ENCODE peak calls at places on chromosomes 16 and 17, in seven cellular contexts. One of them, this sample, is unnamed.

GRCh38 chr17:67248291-67248690 is 3.3 kb upstream of the HELZ start:
- DNase-seq in ovary: no peak
- DNase-seq in H9: no peak
- DNase-seq in cardiac muscle cell: no peak
- DNase-seq in keratinocyte: no peak
- DNase-seq in astrocyte of the cerebellum: no peak
- DNase-seq in lower leg skin: no peak
- DNase-seq in this sample: no peak

GRCh38 chr17:83083368-83084201 is 4.2 kb downstream of the METRNL start:
- DNase-seq in ovary: peak
- DNase-seq in H9: peak
- DNase-seq in cardiac muscle cell: peak
- DNase-seq in keratinocyte: peak
- DNase-seq in astrocyte of the cerebellum: peak
- DNase-seq in lower leg skin: peak
- DNase-seq in this sample: peak

GRCh38 chr16:8720080-8720966 is 45.9 kb downstream of the ABAT start:
- DNase-seq in ovary: no peak
- DNase-seq in H9: peak
- DNase-seq in cardiac muscle cell: no peak
- DNase-seq in keratinocyte: no peak
- DNase-seq in astrocyte of the cerebellum: no peak
- DNase-seq in lower leg skin: no peak
- DNase-seq in this sample: no peak

GRCh38 chr16:21260870-21261791 is 17.0 kb downstream of the CRYM start:
- DNase-seq in ovary: no peak
- DNase-seq in H9: no peak
- DNase-seq in cardiac muscle cell: peak
- DNase-seq in keratinocyte: peak
- DNase-seq in astrocyte of the cerebellum: no peak
- DNase-seq in lower leg skin: no peak
- DNase-seq in this sample: peak

GRCh38 chr17:6374761-6375312 is 60.1 kb downstream of the AIPL1 start:
- DNase-seq in ovary: no peak
- DNase-seq in H9: peak
- DNase-seq in cardiac muscle cell: peak
- DNase-seq in keratinocyte: no peak
- DNase-seq in astrocyte of the cerebellum: no peak
- DNase-seq in lower leg skin: peak
- DNase-seq in this sample: no peak

GRCh38 chr16:72876221-72876620 is 171.7 kb downstream of the ZFHX3 start:
- DNase-seq in ovary: no peak
- DNase-seq in H9: no peak
- DNase-seq in cardiac muscle cell: peak
- DNase-seq in keratinocyte: no peak
- DNase-seq in astrocyte of the cerebellum: peak
- DNase-seq in lower leg skin: peak
- DNase-seq in this sample: no peak

GRCh38 chr17:49277638-49278037 is 47.1 kb upstream of the PHOSPHO1 start:
- DNase-seq in ovary: peak
- DNase-seq in H9: peak
- DNase-seq in cardiac muscle cell: peak
- DNase-seq in keratinocyte: no peak
- DNase-seq in astrocyte of the cerebellum: no peak
- DNase-seq in lower leg skin: peak
- DNase-seq in this sample: no peak

GRCh38 chr17:63425478-63425877 is 20.6 kb downstream of the CYB561 start:
- DNase-seq in ovary: peak
- DNase-seq in H9: peak
- DNase-seq in cardiac muscle cell: peak
- DNase-seq in keratinocyte: no peak
- DNase-seq in astrocyte of the cerebellum: peak
- DNase-seq in lower leg skin: peak
- DNase-seq in this sample: peak

GRCh38 chr16:35750701-35751104 is 2291.3 kb downstream of the TP53TG3F start:
- DNase-seq in ovary: no peak
- DNase-seq in H9: no peak
- DNase-seq in cardiac muscle cell: no peak
- DNase-seq in keratinocyte: no peak
- DNase-seq in astrocyte of the cerebellum: no peak
- DNase-seq in lower leg skin: peak
- DNase-seq in this sample: no peak

GRCh38 chr17:40550608-40551007 is 14.7 kb downstream of the CCR7 start:
- DNase-seq in ovary: peak
- DNase-seq in H9: no peak
- DNase-seq in cardiac muscle cell: peak
- DNase-seq in keratinocyte: no peak
- DNase-seq in astrocyte of the cerebellum: no peak
- DNase-seq in lower leg skin: peak
- DNase-seq in this sample: peak

GRCh38 chr17:6546069-6546718 is 10.2 kb downstream of the PITPNM3 start:
- DNase-seq in ovary: no peak
- DNase-seq in H9: no peak
- DNase-seq in cardiac muscle cell: peak
- DNase-seq in keratinocyte: no peak
- DNase-seq in astrocyte of the cerebellum: peak
- DNase-seq in lower leg skin: no peak
- DNase-seq in this sample: no peak

GRCh38 chr16:47045023-47045422 is 71.5 kb upstream of the DNAJA2 start:
- DNase-seq in ovary: no peak
- DNase-seq in H9: no peak
- DNase-seq in cardiac muscle cell: peak
- DNase-seq in keratinocyte: no peak
- DNase-seq in astrocyte of the cerebellum: no peak
- DNase-seq in lower leg skin: no peak
- DNase-seq in this sample: no peak

GRCh38 chr16:11955713-11956123 is 9.3 kb upstream of the TNFRSF17 start:
- DNase-seq in ovary: no peak
- DNase-seq in H9: no peak
- DNase-seq in cardiac muscle cell: peak
- DNase-seq in keratinocyte: peak
- DNase-seq in astrocyte of the cerebellum: peak
- DNase-seq in lower leg skin: peak
- DNase-seq in this sample: peak

GRCh38 chr16:12078405-12079245 is 102.1 kb downstream of the SNX29 start:
- DNase-seq in ovary: peak
- DNase-seq in H9: no peak
- DNase-seq in cardiac muscle cell: no peak
- DNase-seq in keratinocyte: no peak
- DNase-seq in astrocyte of the cerebellum: no peak
- DNase-seq in lower leg skin: peak
- DNase-seq in this sample: no peak

GRCh38 chr17:59161477-59161876 is 5.9 kb downstream of the PRR11 start:
- DNase-seq in ovary: no peak
- DNase-seq in H9: no peak
- DNase-seq in cardiac muscle cell: no peak
- DNase-seq in keratinocyte: no peak
- DNase-seq in astrocyte of the cerebellum: no peak
- DNase-seq in lower leg skin: peak
- DNase-seq in this sample: no peak

GRCh38 chr17:20706752-20707372 is 127.3 kb downstream of the CDRT15L2 start:
- DNase-seq in ovary: no peak
- DNase-seq in H9: no peak
- DNase-seq in cardiac muscle cell: no peak
- DNase-seq in keratinocyte: no peak
- DNase-seq in astrocyte of the cerebellum: no peak
- DNase-seq in lower leg skin: no peak
- DNase-seq in this sample: no peak

GRCh38 chr16:68509381-68509780 is 29.7 kb upstream of the ZFP90 start:
- DNase-seq in ovary: no peak
- DNase-seq in H9: no peak
- DNase-seq in cardiac muscle cell: no peak
- DNase-seq in keratinocyte: no peak
- DNase-seq in astrocyte of the cerebellum: no peak
- DNase-seq in lower leg skin: no peak
- DNase-seq in this sample: no peak

GRCh38 chr17:4782652-4783051 is 3.5 kb downstream of the VMO1 start:
- DNase-seq in ovary: no peak
- DNase-seq in H9: peak
- DNase-seq in cardiac muscle cell: no peak
- DNase-seq in keratinocyte: no peak
- DNase-seq in astrocyte of the cerebellum: no peak
- DNase-seq in lower leg skin: no peak
- DNase-seq in this sample: no peak

GRCh38 chr16:21179126-21179982 is 20.9 kb downstream of the LDAF1 start:
- DNase-seq in ovary: peak
- DNase-seq in H9: no peak
- DNase-seq in cardiac muscle cell: no peak
- DNase-seq in keratinocyte: no peak
- DNase-seq in astrocyte of the cerebellum: no peak
- DNase-seq in lower leg skin: no peak
- DNase-seq in this sample: no peak

GRCh38 chr17:47315451-47316266 is 8.1 kb upstream of the EFCAB13 start:
- DNase-seq in ovary: no peak
- DNase-seq in H9: no peak
- DNase-seq in cardiac muscle cell: peak
- DNase-seq in keratinocyte: peak
- DNase-seq in astrocyte of the cerebellum: peak
- DNase-seq in lower leg skin: no peak
- DNase-seq in this sample: no peak

GRCh38 chr17:79388556-79389295 is 222.1 kb downstream of the RBFOX3 start:
- DNase-seq in ovary: peak
- DNase-seq in H9: peak
- DNase-seq in cardiac muscle cell: peak
- DNase-seq in keratinocyte: no peak
- DNase-seq in astrocyte of the cerebellum: peak
- DNase-seq in lower leg skin: no peak
- DNase-seq in this sample: no peak

GRCh38 chr17:45289316-45290268 is 27.2 kb downstream of the MAP3K14 start:
- DNase-seq in ovary: no peak
- DNase-seq in H9: no peak
- DNase-seq in cardiac muscle cell: no peak
- DNase-seq in keratinocyte: no peak
- DNase-seq in astrocyte of the cerebellum: no peak
- DNase-seq in lower leg skin: no peak
- DNase-seq in this sample: no peak

GRCh38 chr16:65289022-65289421 is 167.2 kb upstream of the CDH11 start:
- DNase-seq in ovary: peak
- DNase-seq in H9: no peak
- DNase-seq in cardiac muscle cell: no peak
- DNase-seq in keratinocyte: no peak
- DNase-seq in astrocyte of the cerebellum: no peak
- DNase-seq in lower leg skin: no peak
- DNase-seq in this sample: no peak

GRCh38 chr17:27384261-27384701 is 72.0 kb upstream of the KSR1 start:
- DNase-seq in ovary: no peak
- DNase-seq in H9: no peak
- DNase-seq in cardiac muscle cell: peak
- DNase-seq in keratinocyte: peak
- DNase-seq in astrocyte of the cerebellum: peak
- DNase-seq in lower leg skin: peak
- DNase-seq in this sample: peak

GRCh38 chr17:73594598-73594997 is 49.6 kb downstream of the SDK2 start:
- DNase-seq in ovary: no peak
- DNase-seq in H9: no peak
- DNase-seq in cardiac muscle cell: no peak
- DNase-seq in keratinocyte: no peak
- DNase-seq in astrocyte of the cerebellum: no peak
- DNase-seq in lower leg skin: no peak
- DNase-seq in this sample: no peak

GRCh38 chr17:14790518-14790917 is 474.6 kb downstream of the PMP22 start:
- DNase-seq in ovary: no peak
- DNase-seq in H9: no peak
- DNase-seq in cardiac muscle cell: peak
- DNase-seq in keratinocyte: no peak
- DNase-seq in astrocyte of the cerebellum: no peak
- DNase-seq in lower leg skin: no peak
- DNase-seq in this sample: no peak

GRCh38 chr16:72932050-72932449 is 115.9 kb downstream of the ZFHX3 start:
- DNase-seq in ovary: no peak
- DNase-seq in H9: no peak
- DNase-seq in cardiac muscle cell: peak
- DNase-seq in keratinocyte: no peak
- DNase-seq in astrocyte of the cerebellum: no peak
- DNase-seq in lower leg skin: no peak
- DNase-seq in this sample: no peak

GRCh38 chr17:78291944-78292910 is 60.8 kb downstream of the TMEM235 start:
- DNase-seq in ovary: no peak
- DNase-seq in H9: no peak
- DNase-seq in cardiac muscle cell: no peak
- DNase-seq in keratinocyte: no peak
- DNase-seq in astrocyte of the cerebellum: no peak
- DNase-seq in lower leg skin: no peak
- DNase-seq in this sample: no peak
- TF ChIP-seq CTCF in ovary: no peak
- TF ChIP-seq CTCF in H9: no peak
- TF ChIP-seq CTCF in cardiac muscle cell: no peak
- TF ChIP-seq CTCF in keratinocyte: no peak
- TF ChIP-seq CTCF in astrocyte of the cerebellum: no peak
- TF ChIP-seq CTCF in lower leg skin: no peak
- TF ChIP-seq CTCF in this sample: no peak

GRCh38 chr16:58299757-58300349 is 5.0 kb upstream of the PRSS54 start:
- DNase-seq in ovary: no peak
- DNase-seq in H9: peak
- DNase-seq in cardiac muscle cell: peak
- DNase-seq in keratinocyte: no peak
- DNase-seq in astrocyte of the cerebellum: no peak
- DNase-seq in lower leg skin: no peak
- DNase-seq in this sample: no peak
- TF ChIP-seq CTCF in ovary: no peak
- TF ChIP-seq CTCF in H9: peak
- TF ChIP-seq CTCF in cardiac muscle cell: peak
- TF ChIP-seq CTCF in keratinocyte: peak
- TF ChIP-seq CTCF in astrocyte of the cerebellum: peak
- TF ChIP-seq CTCF in lower leg skin: no peak
- TF ChIP-seq CTCF in this sample: peak

DNA sequence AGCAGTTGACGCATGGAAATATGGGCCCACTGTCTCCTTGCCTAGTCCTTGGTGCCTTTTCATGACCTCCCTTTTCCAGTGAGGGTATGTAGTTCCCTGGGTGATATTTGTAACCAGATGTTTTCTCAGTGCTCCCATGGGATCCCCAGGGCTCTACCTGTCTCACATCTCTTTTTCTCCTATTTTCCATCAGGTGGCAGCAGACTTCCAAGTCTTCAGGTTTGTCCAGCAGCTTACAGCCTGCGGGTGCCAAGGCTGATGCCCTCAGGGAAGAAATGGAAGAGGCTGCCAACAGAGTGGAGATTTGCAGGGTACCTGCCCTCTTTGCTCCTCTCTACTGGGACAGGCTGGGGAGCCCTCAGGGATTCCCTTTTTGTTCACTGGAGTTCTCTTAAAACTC is 89.1 kb downstream of the ELAC2 start:
- DNase-seq in ovary: no peak
- DNase-seq in H9: no peak
- DNase-seq in cardiac muscle cell: no peak
- DNase-seq in keratinocyte: no peak
- DNase-seq in astrocyte of the cerebellum: peak
- DNase-seq in lower leg skin: no peak
- DNase-seq in this sample: no peak
- TF ChIP-seq CTCF in ovary: no peak
- TF ChIP-seq CTCF in H9: peak
- TF ChIP-seq CTCF in cardiac muscle cell: peak
- TF ChIP-seq CTCF in keratinocyte: peak
- TF ChIP-seq CTCF in astrocyte of the cerebellum: peak
- TF ChIP-seq CTCF in lower leg skin: no peak
- TF ChIP-seq CTCF in this sample: peak

DNA sequence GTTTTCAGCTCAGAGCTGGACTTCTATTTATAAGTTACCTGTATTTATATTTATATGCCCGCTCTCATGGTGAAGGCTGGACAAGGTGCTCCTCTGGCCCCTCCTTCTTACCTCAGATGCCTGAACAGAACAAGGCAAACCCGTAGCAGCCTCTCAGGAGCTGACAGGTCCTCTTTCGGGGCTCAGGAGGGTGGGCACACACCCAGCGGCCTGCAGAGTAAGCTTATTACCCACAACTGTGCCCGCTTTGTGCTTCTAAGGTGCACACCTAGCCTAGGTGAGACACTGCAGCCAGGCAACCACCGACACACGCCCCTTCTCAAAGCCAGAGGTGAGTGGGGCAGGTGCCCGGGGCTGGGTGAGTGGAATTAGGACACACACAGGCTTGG is 5.3 kb downstream of the NKIRAS2 start:
- DNase-seq in ovary: no peak
- DNase-seq in H9: no peak
- DNase-seq in cardiac muscle cell: no peak
- DNase-seq in keratinocyte: no peak
- DNase-seq in astrocyte of the cerebellum: no peak
- DNase-seq in lower leg skin: no peak
- DNase-seq in this sample: no peak
- TF ChIP-seq CTCF in ovary: no peak
- TF ChIP-seq CTCF in H9: no peak
- TF ChIP-seq CTCF in cardiac muscle cell: no peak
- TF ChIP-seq CTCF in keratinocyte: no peak
- TF ChIP-seq CTCF in astrocyte of the cerebellum: no peak
- TF ChIP-seq CTCF in lower leg skin: no peak
- TF ChIP-seq CTCF in this sample: no peak

This sample was measured in AG09319.